ENCODE peak calls at places on chromosomes 13 and 19, in seven cellular contexts. One of them, this sample, is unnamed.

GRCh38 chr19:30060872-30061556 is 119.0 kb downstream of the URI1 start:
- DNase-seq in GM12878: no peak
- DNase-seq in HepG2: no peak
- DNase-seq in K562: peak; percentile 64
- DNase-seq in HCT116: no peak
- DNase-seq in SK-N-SH: peak; percentile 59
- DNase-seq in H1: no peak
- DNase-seq in this sample: no peak

GRCh38 chr13:50222569-50223332 is 207.5 kb downstream of the KCNRG start:
- DNase-seq in SK-N-SH: no peak
- DNase-seq in HepG2: no peak
- DNase-seq in GM12878: no peak
- DNase-seq in H1: no peak
- DNase-seq in HCT116: no peak
- DNase-seq in K562: no peak
- DNase-seq in this sample: no peak

GRCh38 chr13:90968510-90968909 is 379.0 kb upstream of the MIR17HG start:
- DNase-seq in SK-N-SH: peak; percentile 38
- DNase-seq in H1: peak; percentile 23
- DNase-seq in GM12878: no peak
- DNase-seq in HepG2: peak; percentile 2
- DNase-seq in K562: no peak
- DNase-seq in HCT116: peak; percentile 4
- DNase-seq in this sample: no peak

GRCh38 chr13:105735269-105735668 is 800.2 kb downstream of the EFNB2 start:
- DNase-seq in HepG2: no peak
- DNase-seq in H1: no peak
- DNase-seq in GM12878: no peak
- DNase-seq in HCT116: no peak
- DNase-seq in K562: no peak
- DNase-seq in SK-N-SH: no peak
- DNase-seq in this sample: no peak

GRCh38 chr13:21047591-21048282 is 13.6 kb downstream of the LATS2 start:
- DNase-seq in SK-N-SH: no peak
- DNase-seq in K562: no peak
- DNase-seq in H1: no peak
- DNase-seq in GM12878: no peak
- DNase-seq in HepG2: no peak
- DNase-seq in HCT116: no peak
- DNase-seq in this sample: no peak

GRCh38 chr19:13299838-13300237 is 149.6 kb downstream of the IER2 start:
- DNase-seq in GM12878: no peak
- DNase-seq in K562: no peak
- DNase-seq in HepG2: no peak
- DNase-seq in HCT116: no peak
- DNase-seq in H1: no peak
- DNase-seq in SK-N-SH: no peak
- DNase-seq in this sample: no peak

GRCh38 chr13:80465321-80465720 is 124.4 kb upstream of the SPRY2 start:
- DNase-seq in K562: no peak
- DNase-seq in H1: no peak
- DNase-seq in SK-N-SH: no peak
- DNase-seq in GM12878: no peak
- DNase-seq in HepG2: no peak
- DNase-seq in HCT116: no peak
- DNase-seq in this sample: no peak

GRCh38 chr13:36920612-36921185 is 661 bp upstream of the SMAD9 start:
- DNase-seq in SK-N-SH: no peak
- DNase-seq in H1: no peak
- DNase-seq in K562: no peak
- DNase-seq in HepG2: no peak
- DNase-seq in GM12878: no peak
- DNase-seq in HCT116: no peak
- DNase-seq in this sample: no peak

GRCh38 chr19:8396563-8397203 is 6.5 kb downstream of the RAB11B start:
- DNase-seq in HCT116: no peak
- DNase-seq in GM12878: peak; percentile 55
- DNase-seq in HepG2: peak; percentile 35
- DNase-seq in H1: no peak
- DNase-seq in SK-N-SH: peak; percentile 86
- DNase-seq in K562: peak; percentile 86
- DNase-seq in this sample: peak; percentile 18

GRCh38 chr13:35255241-35255640 is 221.2 kb downstream of the MAB21L1 start:
- DNase-seq in K562: no peak
- DNase-seq in H1: no peak
- DNase-seq in GM12878: no peak
- DNase-seq in SK-N-SH: no peak
- DNase-seq in HCT116: no peak
- DNase-seq in HepG2: no peak
- DNase-seq in this sample: no peak

GRCh38 chr13:37118002-37118401 is 12.5 kb upstream of the CSNK1A1L start:
- DNase-seq in SK-N-SH: no peak
- DNase-seq in H1: no peak
- DNase-seq in K562: no peak
- DNase-seq in GM12878: no peak
- DNase-seq in HCT116: no peak
- DNase-seq in HepG2: no peak
- DNase-seq in this sample: no peak

GRCh38 chr13:44040754-44041100 is 161.0 kb downstream of the LACC1 start:
- DNase-seq in H1: no peak
- DNase-seq in HepG2: no peak
- DNase-seq in GM12878: no peak
- DNase-seq in K562: no peak
- DNase-seq in SK-N-SH: no peak
- DNase-seq in HCT116: no peak
- DNase-seq in this sample: no peak

GRCh38 chr13:98216135-98216565 is 39.1 kb upstream of the RNF113B start:
- DNase-seq in SK-N-SH: peak; percentile 44
- DNase-seq in H1: no peak
- DNase-seq in HCT116: peak; percentile 33
- DNase-seq in K562: no peak
- DNase-seq in HepG2: no peak
- DNase-seq in GM12878: no peak
- DNase-seq in this sample: peak; percentile 8

GRCh38 chr13:33725340-33725739 is 92.6 kb upstream of the RFC3 start:
- DNase-seq in HepG2: no peak
- DNase-seq in SK-N-SH: no peak
- DNase-seq in H1: no peak
- DNase-seq in GM12878: no peak
- DNase-seq in K562: no peak
- DNase-seq in HCT116: no peak
- DNase-seq in this sample: no peak

GRCh38 chr19:11984986-11985385 is 20.1 kb downstream of the ZNF763 start:
- DNase-seq in H1: no peak
- DNase-seq in SK-N-SH: peak; percentile 27
- DNase-seq in HCT116: no peak
- DNase-seq in HepG2: peak; percentile 39
- DNase-seq in GM12878: no peak
- DNase-seq in K562: peak; percentile 16
- DNase-seq in this sample: no peak

GRCh38 chr19:54662730-54663129 is at the start of gene LILRB4:
- DNase-seq in HepG2: no peak
- DNase-seq in HCT116: no peak
- DNase-seq in SK-N-SH: no peak
- DNase-seq in H1: no peak
- DNase-seq in GM12878: no peak
- DNase-seq in K562: peak; percentile 16
- DNase-seq in this sample: no peak

GRCh38 chr13:82358284-82358683 is 1524.0 kb downstream of the SLITRK1 start:
- DNase-seq in HCT116: no peak
- DNase-seq in H1: no peak
- DNase-seq in SK-N-SH: no peak
- DNase-seq in K562: no peak
- DNase-seq in GM12878: no peak
- DNase-seq in HepG2: no peak
- DNase-seq in this sample: no peak

DNA sequence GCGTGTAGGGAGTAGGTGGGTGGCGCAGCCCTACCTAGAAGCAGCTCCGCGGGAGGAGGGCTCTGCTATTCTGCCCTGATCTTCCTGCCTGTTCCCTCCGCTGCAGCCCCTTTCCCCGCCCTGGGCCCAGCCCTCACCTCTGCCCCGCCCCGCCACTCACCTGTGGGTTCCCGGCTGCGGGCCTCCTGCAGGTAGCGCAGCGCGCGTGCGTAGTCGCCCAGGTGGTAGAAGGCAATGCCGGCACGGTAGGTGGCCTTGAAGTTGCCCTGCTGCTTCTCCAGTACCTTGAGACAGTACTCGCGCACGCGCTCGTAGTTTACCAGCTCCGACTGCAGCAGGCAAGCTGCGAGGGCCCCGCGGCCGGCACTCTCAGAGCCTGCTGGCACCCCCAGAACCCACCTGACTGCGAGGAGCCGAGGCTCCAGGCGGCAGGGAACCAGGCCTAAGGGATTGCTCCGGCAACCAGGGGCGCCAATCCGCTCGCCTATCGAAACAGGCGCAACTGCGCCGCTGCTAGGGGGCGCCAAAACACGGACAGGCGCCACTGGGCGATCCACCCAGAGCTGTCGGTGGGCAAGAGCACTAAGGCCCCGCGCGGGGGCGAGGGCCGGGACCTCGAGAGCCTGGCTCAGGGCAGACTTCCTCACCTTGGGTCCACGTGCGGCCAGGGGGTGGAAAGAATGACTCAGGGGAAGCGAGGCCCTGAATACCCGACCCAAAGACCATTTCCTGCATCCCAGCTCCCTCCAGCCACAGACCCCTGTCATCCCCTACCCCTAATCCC is 965 bp downstream of the TTC9B start:
- DNase-seq in HepG2: no peak
- DNase-seq in HCT116: peak; percentile 69
- DNase-seq in GM12878: no peak
- DNase-seq in SK-N-SH: peak; percentile 81
- DNase-seq in H1: peak; percentile 39
- DNase-seq in K562: peak; percentile 73
- DNase-seq in this sample: peak; percentile 83
- TF ChIP-seq CTCF in HepG2: peak; percentile 75
- TF ChIP-seq CTCF in HCT116: peak; percentile 97
- TF ChIP-seq CTCF in GM12878: peak; percentile 8
- TF ChIP-seq CTCF in SK-N-SH: peak; percentile 32
- TF ChIP-seq CTCF in H1: peak; percentile 88
- TF ChIP-seq CTCF in K562: peak; percentile 98
- TF ChIP-seq CTCF in this sample: no peak

DNA sequence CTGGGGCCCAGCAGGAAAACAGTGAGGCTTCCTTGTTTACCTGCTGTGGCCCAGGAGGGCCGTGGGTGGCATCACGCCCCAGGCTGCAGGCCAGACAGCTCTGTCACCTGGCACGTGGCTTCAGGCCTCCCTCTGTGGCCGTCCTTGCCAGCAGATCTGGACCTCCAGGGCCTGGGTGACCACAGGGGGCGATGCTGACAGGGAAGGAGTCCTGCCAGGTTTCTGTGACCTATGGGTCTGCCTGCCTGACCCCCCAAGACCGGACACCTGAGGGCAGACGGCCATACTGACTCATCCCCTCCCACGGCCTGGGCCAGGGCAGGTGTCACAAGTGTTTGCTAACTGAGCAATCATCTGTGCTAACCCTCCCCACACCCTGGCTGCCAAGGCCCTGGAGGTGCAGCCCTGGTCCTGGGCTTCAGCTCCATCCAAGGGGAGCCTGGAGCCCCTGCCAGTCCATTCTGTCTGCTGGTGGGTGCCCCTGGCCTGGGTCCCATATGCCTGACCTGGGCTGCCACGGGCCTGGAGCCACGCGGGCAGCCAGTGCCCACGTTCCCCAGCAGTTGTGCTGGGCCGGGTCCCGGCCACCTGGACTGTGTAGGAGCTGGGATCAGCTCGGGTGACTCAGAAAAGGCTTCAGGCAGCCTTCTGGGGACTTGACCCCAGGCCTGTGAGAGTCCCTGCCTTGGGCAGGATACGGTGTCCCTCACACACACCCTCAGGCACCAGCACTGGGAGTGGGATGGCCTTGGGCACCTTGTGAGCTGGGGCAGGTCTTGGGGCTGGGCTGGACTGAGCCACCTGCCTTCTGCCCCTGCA is 3.7 kb downstream of the CDC34 start:
- DNase-seq in HCT116: no peak
- DNase-seq in H1: no peak
- DNase-seq in HepG2: no peak
- DNase-seq in GM12878: no peak
- DNase-seq in K562: no peak
- DNase-seq in SK-N-SH: no peak
- DNase-seq in this sample: no peak
- TF ChIP-seq SIN3A in HCT116: no peak
- TF ChIP-seq SIN3A in H1: no peak
- TF ChIP-seq SIN3A in HepG2: no peak
- TF ChIP-seq SIN3A in GM12878: no peak
- TF ChIP-seq SIN3A in K562: no peak
- TF ChIP-seq SIN3A in SK-N-SH: no peak
- TF ChIP-seq SIN3A in this sample: no peak

GRCh38 chr19:38425810-38426466 is at the start of gene RASGRP4:
- DNase-seq in HCT116: no peak
- DNase-seq in H1: no peak
- DNase-seq in K562: peak; percentile 84
- DNase-seq in GM12878: no peak
- DNase-seq in SK-N-SH: no peak
- DNase-seq in HepG2: no peak
- DNase-seq in this sample: no peak
- H3K4me3 ChIP-seq in HCT116: no peak within 1 kb of the TSS
- H3K4me3 ChIP-seq in H1: peak within 1 kb of the TSS; percentile 11
- H3K4me3 ChIP-seq in K562: peak within 1 kb of the TSS; percentile 36
- H3K4me3 ChIP-seq in GM12878: peak within 1 kb of the TSS; percentile 44
- H3K4me3 ChIP-seq in SK-N-SH: no peak within 1 kb of the TSS
- H3K4me3 ChIP-seq in HepG2: no peak within 1 kb of the TSS
- H3K4me3 ChIP-seq in this sample: no peak within 1 kb of the TSS

GRCh38 chr13:25659091-25659502 is 287.3 kb downstream of the ATP8A2 start:
- DNase-seq in SK-N-SH: no peak
- DNase-seq in GM12878: no peak
- DNase-seq in K562: no peak
- DNase-seq in H1: no peak
- DNase-seq in HCT116: no peak
- DNase-seq in HepG2: no peak
- DNase-seq in this sample: no peak
- TF ChIP-seq CTCF in SK-N-SH: no peak
- TF ChIP-seq CTCF in GM12878: no peak
- TF ChIP-seq CTCF in K562: no peak
- TF ChIP-seq CTCF in H1: no peak
- TF ChIP-seq CTCF in HCT116: no peak
- TF ChIP-seq CTCF in HepG2: no peak
- TF ChIP-seq CTCF in this sample: no peak

GRCh38 chr19:532578-533484 is 1.3 kb downstream of the CDC34 start:
- DNase-seq in H1: no peak
- DNase-seq in K562: peak; percentile 72
- DNase-seq in GM12878: no peak
- DNase-seq in HepG2: peak; percentile 60
- DNase-seq in HCT116: peak; percentile 51
- DNase-seq in SK-N-SH: peak; percentile 80
- DNase-seq in this sample: no peak
- TF ChIP-seq SIN3A in H1: peak; percentile 86
- TF ChIP-seq SIN3A in K562: peak; percentile 84
- TF ChIP-seq SIN3A in GM12878: no peak
- TF ChIP-seq SIN3A in HepG2: peak; percentile 59
- TF ChIP-seq SIN3A in HCT116: no peak
- TF ChIP-seq SIN3A in SK-N-SH: no peak
- TF ChIP-seq SIN3A in this sample: no peak

This sample was measured in Panc1.